ENCODE peak calls at places on chromosomes 3 and 15, in nine cellular contexts. M, K, H, E, R, N, I, G and A are unnamed samples.

GRCh38 chr15:28881170-28881569 is 4.6 kb upstream of the APBA2 start:
- DNase-seq in M (no peak), E (no peak), H (no peak), N (no peak), G (no peak), I (peak), R (no peak), K (no peak), A (no peak)

GRCh38 chr3:58041826-58042324 is 33.7 kb downstream of the FLNB start:
- DNase-seq in H (no peak), I (peak), N (no peak), G (no peak), K (no peak), M (no peak), R (no peak), E (no peak), A (peak)

GRCh38 chr3:59270921-59271320 is 221.1 kb upstream of the CFAP20DC start:
- DNase-seq in R (no peak), H (no peak), E (no peak), G (no peak), M (no peak), N (no peak), K (no peak), I (no peak), A (no peak)

GRCh38 chr3:146037697-146038096 is 123.3 kb downstream of the PLOD2 start:
- DNase-seq in E (no peak), H (no peak), R (no peak), I (peak), K (no peak), M (no peak), N (no peak), G (no peak), A (no peak)

GRCh38 chr15:60982249-60982932 is 246.7 kb downstream of the RORA start:
- DNase-seq in M (no peak), G (no peak), R (no peak), I (peak), K (no peak), N (no peak), H (no peak), E (no peak), A (no peak)

GRCh38 chr3:17915341-17915740 is 172.9 kb upstream of the TBC1D5 start:
- DNase-seq in R (no peak), E (no peak), K (no peak), G (no peak), N (no peak), I (no peak), M (no peak), H (no peak), A (no peak)

GRCh38 chr3:43497905-43498365 is 123.9 kb downstream of the ANO10 start:
- DNase-seq in M (no peak), N (no peak), I (peak), K (no peak), G (no peak), H (no peak), E (peak), R (no peak), A (no peak)

GRCh38 chr15:49423906-49424520 is 971 bp downstream of the FGF7 start:
- DNase-seq in R (no peak), E (no peak), M (no peak), N (no peak), H (no peak), I (no peak), G (no peak), K (no peak), A (no peak)

GRCh38 chr3:71990545-71990944 is 205.6 kb upstream of the PROK2 start:
- DNase-seq in N (no peak), H (no peak), E (no peak), G (no peak), K (no peak), M (no peak), I (no peak), R (no peak), A (no peak)

GRCh38 chr3:108474581-108474980 is 35.8 kb downstream of the MYH15 start:
- DNase-seq in H (no peak), G (no peak), E (no peak), K (no peak), M (no peak), N (no peak), I (peak), R (no peak), A (no peak)

GRCh38 chr3:18556001-18556408 is 130.9 kb upstream of the SATB1 start:
- DNase-seq in H (no peak), M (no peak), I (no peak), G (no peak), E (no peak), N (no peak), K (no peak), R (no peak), A (no peak)

GRCh38 chr3:156509209-156510174 is 45.4 kb downstream of the SSR3 start:
- DNase-seq in H (no peak), N (no peak), I (peak), E (no peak), R (no peak), K (no peak), M (no peak), G (no peak), A (peak)

GRCh38 chr3:9146367-9147071 is 102.9 kb downstream of the SRGAP3 start:
- DNase-seq in K (no peak), G (no peak), E (no peak), M (no peak), R (no peak), N (no peak), I (no peak), H (no peak), A (no peak)

GRCh38 chr3:30505866-30506517 is 100.4 kb upstream of the TGFBR2 start:
- DNase-seq in H (no peak), M (no peak), G (no peak), N (no peak), I (peak), E (no peak), R (no peak), K (no peak), A (no peak)

GRCh38 chr15:51094606-51095569 is at the start of gene TNFAIP8L3:
- DNase-seq in E (peak), N (no peak), H (no peak), R (peak), M (peak), G (peak), K (no peak), I (peak), A (no peak)

GRCh38 chr3:4978966-4979400 is 254 bp upstream of the BHLHE40 start:
- DNase-seq in H (peak), M (peak), K (peak), G (peak), R (peak), I (peak), E (peak), N (peak), A (peak)

GRCh38 chr15:69193948-69194827 is 33.8 kb downstream of the GLCE start:
- DNase-seq in H (no peak), G (no peak), E (no peak), R (no peak), N (no peak), I (peak), K (no peak), M (no peak), A (no peak)

GRCh38 chr3:112115806-112116383 is 17.2 kb downstream of the GCSAM start:
- DNase-seq in K (no peak), H (no peak), G (no peak), N (no peak), M (no peak), I (no peak), R (no peak), E (no peak), A (no peak)

GRCh38 chr15:45449387-45449786 is 71.0 kb upstream of the GATM start:
- DNase-seq in M (peak), K (no peak), R (no peak), H (no peak), G (no peak), N (no peak), E (no peak), I (no peak), A (no peak)

GRCh38 chr3:191379473-191379872 is 49.1 kb upstream of the UTS2B start:
- DNase-seq in I (no peak), G (no peak), R (no peak), K (no peak), M (no peak), E (no peak), N (no peak), H (no peak), A (no peak)

GRCh38 chr3:102156426-102156825 is 278.4 kb upstream of the ZPLD1 start:
- DNase-seq in R (no peak), E (no peak), G (no peak), M (no peak), I (peak), H (no peak), K (no peak), N (no peak), A (peak)

GRCh38 chr3:64681827-64682226 is 6.0 kb downstream of the ADAMTS9 start:
- DNase-seq in E (no peak), M (no peak), K (no peak), G (no peak), H (no peak), N (no peak), I (no peak), R (no peak), A (no peak)

GRCh38 chr3:98731138-98731537 is 32.0 kb upstream of the ST3GAL6 start:
- DNase-seq in E (no peak), K (no peak), I (no peak), N (no peak), M (no peak), H (no peak), G (no peak), R (no peak), A (no peak)

GRCh38 chr15:66598095-66598815 is 32.5 kb upstream of the LCTL start:
- DNase-seq in M (no peak), K (no peak), R (no peak), G (no peak), E (no peak), N (no peak), H (no peak), I (no peak), A (no peak)

GRCh38 chr3:116413319-116413718 is 32.0 kb downstream of the LSAMP start:
- DNase-seq in N (no peak), E (no peak), G (no peak), I (no peak), M (no peak), R (no peak), K (no peak), H (no peak), A (no peak)

GRCh38 chr3:100525753-100526612 is 33.6 kb downstream of the TMEM45A start:
- DNase-seq in G (no peak), E (peak), N (no peak), M (no peak), I (peak), H (no peak), R (no peak), K (no peak), A (no peak)

GRCh38 chr3:82496890-82497560 is 735.6 kb upstream of the GBE1 start:
- DNase-seq in H (no peak), E (no peak), K (no peak), I (no peak), N (no peak), R (no peak), M (no peak), G (peak), A (no peak)

GRCh38 chr3:97189835-97190234 is 375.4 kb downstream of the EPHA6 start:
- DNase-seq in K (no peak), M (no peak), R (no peak), I (no peak), H (no peak), G (no peak), E (no peak), N (no peak), A (no peak)